ENCODE peak calls at places on chromosome 21, in eight cellular contexts. Z, X, B, V, M, K, T and U are unnamed samples.

GRCh38 chr21:33661146-33661545 is 18.8 kb downstream of the ITSN1 start:
- DNase-seq in Z (no peak), X (no peak), B (no peak), V (no peak), M (peak; percentile 40), K (peak; percentile 43), T (no peak), U (no peak)

GRCh38 chr21:45149021-45149420 is 74.6 kb downstream of the ADARB1 start:
- DNase-seq in Z (no peak), X (no peak), B (no peak), V (no peak), M (no peak), K (no peak), T (no peak), U (no peak)

GRCh38 chr21:33971492-33972013 is 55.9 kb upstream of the ATP5PO start:
- DNase-seq in Z (no peak), X (no peak), B (no peak), V (no peak), M (peak; percentile 86), K (peak; percentile 75), T (no peak), U (peak; percentile 79)

GRCh38 chr21:15293251-15293650 is 228.5 kb upstream of the NRIP1 start:
- DNase-seq in Z (no peak), X (no peak), B (no peak), V (no peak), M (peak; percentile 83), K (no peak), T (no peak), U (peak; percentile 96)

GRCh38 chr21:29613021-29613420 is 314.3 kb downstream of the BACH1 start:
- DNase-seq in Z (no peak), X (no peak), B (no peak), V (no peak), M (no peak), K (no peak), T (no peak), U (peak; percentile 14)

GRCh38 chr21:23401278-23401677 is 2206.0 kb downstream of the MRPL39 start:
- DNase-seq in Z (no peak), X (no peak), B (no peak), V (peak; percentile 44), M (no peak), K (no peak), T (no peak), U (no peak)

GRCh38 chr21:24112020-24112419 is 1495.3 kb downstream of the MRPL39 start:
- DNase-seq in Z (no peak), X (no peak), B (no peak), V (no peak), M (no peak), K (no peak), T (no peak), U (peak; percentile 22)

GRCh38 chr21:42648606-42649005 is 4.8 kb upstream of the PDE9A start:
- DNase-seq in Z (no peak), X (no peak), B (no peak), V (no peak), M (no peak), K (no peak), T (no peak), U (no peak)

GRCh38 chr21:25571726-25572121 is 35.6 kb downstream of the MRPL39 start:
- DNase-seq in Z (no peak), X (no peak), B (no peak), V (no peak), M (no peak), K (no peak), T (no peak), U (no peak)

GRCh38 chr21:44052071-44052829 is 40.1 kb downstream of the TRAPPC10 start:
- DNase-seq in Z (no peak), X (no peak), B (no peak), V (no peak), M (no peak), K (no peak), T (no peak), U (no peak)

GRCh38 chr21:27831177-27831576 is 864.3 kb upstream of the ADAMTS5 start:
- DNase-seq in Z (no peak), X (no peak), B (no peak), V (no peak), M (no peak), K (no peak), T (no peak), U (no peak)

GRCh38 chr21:38729745-38730401 is 75.9 kb upstream of the ETS2 start:
- DNase-seq in Z (no peak), X (no peak), B (no peak), V (no peak), M (no peak), K (no peak), T (no peak), U (peak; percentile 30)

GRCh38 chr21:35026617-35027557 is 22.2 kb downstream of the RUNX1 start:
- DNase-seq in Z (peak; percentile 93), X (peak; percentile 25), B (peak; percentile 42), V (peak; percentile 98), M (no peak), K (no peak), T (peak; percentile 88), U (peak; percentile 74)

GRCh38 chr21:14956826-14957225 is 108.0 kb downstream of the NRIP1 start:
- DNase-seq in Z (no peak), X (no peak), B (no peak), V (no peak), M (no peak), K (no peak), T (no peak), U (no peak)

GRCh38 chr21:29818520-29818919 is 121.3 kb downstream of the GRIK1 start:
- DNase-seq in Z (no peak), X (no peak), B (no peak), V (no peak), M (no peak), K (no peak), T (no peak), U (no peak)

GRCh38 chr21:41418393-41418792 is 7.6 kb upstream of the MX1 start:
- DNase-seq in Z (peak; percentile 23), X (no peak), B (no peak), V (no peak), M (no peak), K (no peak), T (no peak), U (no peak)

GRCh38 chr21:41422546-41423372 is 3.3 kb upstream of the MX1 start:
- DNase-seq in Z (peak; percentile 7), X (no peak), B (no peak), V (no peak), M (no peak), K (no peak), T (no peak), U (no peak)

GRCh38 chr21:41425588-41425953 is 468 bp upstream of the MX1 start:
- DNase-seq in Z (no peak), X (no peak), B (no peak), V (no peak), M (no peak), K (no peak), T (no peak), U (no peak)

GRCh38 chr21:41418956-41419680 is 6.9 kb upstream of the MX1 start:
- DNase-seq in Z (peak; percentile 47), X (no peak), B (no peak), V (no peak), M (no peak), K (no peak), T (no peak), U (no peak)

GRCh38 chr21:41419921-41420862 is 5.8 kb upstream of the MX1 start:
- DNase-seq in Z (peak; percentile 61), X (peak; percentile 89), B (peak; percentile 93), V (peak; percentile 86), M (peak; percentile 85), K (peak; percentile 45), T (peak; percentile 89), U (peak; percentile 89)
- H3K27ac ChIP-seq in Z (peak overlapping the region; percentile 45), X (peak overlapping the region; percentile 98), B (peak overlapping the region; percentile 93), V (peak overlapping the region; percentile 22), M (peak overlapping the region; percentile 49), K (peak overlapping the region; percentile 50), T (peak overlapping the region; percentile 91), U (peak overlapping the region; percentile 69)

GRCh38 chr21:46215436-46216131 is 13.0 kb downstream of the LSS start:
- DNase-seq in Z (no peak), X (peak; percentile 13), B (no peak), V (no peak), M (no peak), K (no peak), T (no peak), U (no peak)

GRCh38 chr21:46214478-46215340 is 13.9 kb downstream of the LSS start:
- DNase-seq in Z (no peak), X (peak; percentile 9), B (no peak), V (no peak), M (no peak), K (no peak), T (peak; percentile 28), U (no peak)

GRCh38 chr21:46211786-46212720 is 16.5 kb downstream of the LSS start:
- DNase-seq in Z (no peak), X (peak; percentile 11), B (no peak), V (no peak), M (peak; percentile 62), K (peak; percentile 41), T (peak; percentile 30), U (no peak)

GRCh38 chr21:46212721-46213484 is 15.7 kb downstream of the LSS start:
- DNase-seq in Z (no peak), X (peak; percentile 8), B (no peak), V (no peak), M (no peak), K (no peak), T (peak; percentile 35), U (no peak)

GRCh38 chr21:46213620-46214286 is 14.8 kb downstream of the LSS start:
- DNase-seq in Z (no peak), X (peak; percentile 2), B (no peak), V (no peak), M (no peak), K (no peak), T (no peak), U (no peak)
- H3K27ac ChIP-seq in Z (no peak overlapping the region), X (no peak overlapping the region), B (no peak overlapping the region), V (no peak overlapping the region), M (no peak overlapping the region), K (no peak overlapping the region), T (no peak overlapping the region), U (no peak overlapping the region)

GRCh38 chr21:32131164-32131563 is 147.7 kb downstream of the MIS18A start:
- DNase-seq in Z (no peak), X (no peak), B (no peak), V (no peak), M (no peak), K (no peak), T (no peak), U (no peak)

GRCh38 chr21:32130031-32130891 is 148.6 kb downstream of the MIS18A start:
- DNase-seq in Z (no peak), X (no peak), B (no peak), V (no peak), M (no peak), K (no peak), T (no peak), U (no peak)

GRCh38 chr21:32132911-32133310 is 145.9 kb downstream of the MIS18A start:
- DNase-seq in Z (no peak), X (no peak), B (no peak), V (no peak), M (no peak), K (no peak), T (no peak), U (no peak)

GRCh38 chr21:32131960-32132359 is 146.9 kb downstream of the MIS18A start:
- DNase-seq in Z (no peak), X (no peak), B (no peak), V (no peak), M (no peak), K (peak; percentile 5), T (no peak), U (peak; percentile 9)

GRCh38 chr21:32132409-32132808 is 146.4 kb downstream of the MIS18A start:
- DNase-seq in Z (no peak), X (no peak), B (no peak), V (no peak), M (no peak), K (no peak), T (no peak), U (no peak)
- H3K27ac ChIP-seq in Z (no peak overlapping the region), X (no peak overlapping the region), B (no peak overlapping the region), V (no peak overlapping the region), M (no peak overlapping the region), K (no peak overlapping the region), T (no peak overlapping the region), U (no peak overlapping the region)

GRCh38 chr21:36396971-36397370 is 11.8 kb downstream of the CHAF1B start:
- DNase-seq in Z (no peak), X (no peak), B (no peak), V (no peak), M (no peak), K (no peak), T (no peak), U (no peak)
- H3K27ac ChIP-seq in Z (no peak overlapping the region), X (no peak overlapping the region), B (no peak overlapping the region), V (no peak overlapping the region), M (no peak overlapping the region), K (no peak overlapping the region), T (no peak overlapping the region), U (no peak overlapping the region)